ENCODE peak calls at places on chromosome 18, in six cellular contexts. One of them, this sample, is unnamed.

GRCh38 chr18:12821408-12821807 is 62.6 kb downstream of the PTPN2 start:
- DNase-seq in GM13976: no peak
- DNase-seq in NCI-H748 treated with DMSO at 0.1 percent for 48 hours: no peak
- DNase-seq in H7: peak
- DNase-seq in body of pancreas: no peak
- DNase-seq in hippocampal formation: no peak
- DNase-seq in this sample: peak

GRCh38 chr18:32358075-32358474 is 112.6 kb downstream of the GAREM1 start:
- DNase-seq in body of pancreas: no peak
- DNase-seq in H7: no peak
- DNase-seq in GM13976: no peak
- DNase-seq in hippocampal formation: no peak
- DNase-seq in NCI-H748 treated with DMSO at 0.1 percent for 48 hours: no peak
- DNase-seq in this sample: peak

GRCh38 chr18:24014986-24015896 is 687 bp downstream of the TTC39C start:
- DNase-seq in hippocampal formation: no peak
- DNase-seq in NCI-H748 treated with DMSO at 0.1 percent for 48 hours: peak
- DNase-seq in H7: peak
- DNase-seq in body of pancreas: peak
- DNase-seq in GM13976: peak
- DNase-seq in this sample: peak

GRCh38 chr18:58578835-58579560 is 49.9 kb downstream of the ALPK2 start:
- DNase-seq in GM13976: no peak
- DNase-seq in NCI-H748 treated with DMSO at 0.1 percent for 48 hours: no peak
- DNase-seq in body of pancreas: no peak
- DNase-seq in hippocampal formation: no peak
- DNase-seq in H7: no peak
- DNase-seq in this sample: peak

GRCh38 chr18:44579028-44579692 is 101.5 kb upstream of the SETBP1 start:
- DNase-seq in H7: peak
- DNase-seq in NCI-H748 treated with DMSO at 0.1 percent for 48 hours: peak
- DNase-seq in GM13976: peak
- DNase-seq in hippocampal formation: no peak
- DNase-seq in body of pancreas: peak
- DNase-seq in this sample: peak

GRCh38 chr18:53093650-53094049 is 753.7 kb downstream of the DCC start:
- DNase-seq in hippocampal formation: no peak
- DNase-seq in body of pancreas: no peak
- DNase-seq in H7: no peak
- DNase-seq in NCI-H748 treated with DMSO at 0.1 percent for 48 hours: no peak
- DNase-seq in GM13976: no peak
- DNase-seq in this sample: no peak

GRCh38 chr18:46502444-46502843 is 154.6 kb downstream of the LOXHD1 start:
- DNase-seq in NCI-H748 treated with DMSO at 0.1 percent for 48 hours: no peak
- DNase-seq in H7: peak
- DNase-seq in GM13976: no peak
- DNase-seq in hippocampal formation: no peak
- DNase-seq in body of pancreas: no peak
- DNase-seq in this sample: peak

GRCh38 chr18:8319798-8320477 is 289.3 kb upstream of the RAB12 start:
- DNase-seq in hippocampal formation: no peak
- DNase-seq in H7: no peak
- DNase-seq in NCI-H748 treated with DMSO at 0.1 percent for 48 hours: no peak
- DNase-seq in body of pancreas: no peak
- DNase-seq in GM13976: no peak
- DNase-seq in this sample: no peak

GRCh38 chr18:68399721-68400120 is 315.2 kb downstream of the TMX3 start:
- DNase-seq in hippocampal formation: no peak
- DNase-seq in body of pancreas: no peak
- DNase-seq in NCI-H748 treated with DMSO at 0.1 percent for 48 hours: no peak
- DNase-seq in GM13976: no peak
- DNase-seq in H7: no peak
- DNase-seq in this sample: no peak

GRCh38 chr18:11149441-11150270 is at the start of gene PIEZO2:
- DNase-seq in body of pancreas: peak
- DNase-seq in GM13976: peak
- DNase-seq in hippocampal formation: peak
- DNase-seq in H7: peak
- DNase-seq in NCI-H748 treated with DMSO at 0.1 percent for 48 hours: no peak
- DNase-seq in this sample: peak

GRCh38 chr18:12236934-12237832 is 17.0 kb upstream of the CIDEA start:
- DNase-seq in H7: peak
- DNase-seq in GM13976: peak
- DNase-seq in hippocampal formation: peak
- DNase-seq in body of pancreas: peak
- DNase-seq in NCI-H748 treated with DMSO at 0.1 percent for 48 hours: peak
- DNase-seq in this sample: peak

GRCh38 chr18:57813245-57813644 is 10.1 kb upstream of the ATP8B1 start:
- DNase-seq in NCI-H748 treated with DMSO at 0.1 percent for 48 hours: no peak
- DNase-seq in hippocampal formation: no peak
- DNase-seq in H7: no peak
- DNase-seq in GM13976: no peak
- DNase-seq in body of pancreas: no peak
- DNase-seq in this sample: peak

GRCh38 chr18:37805773-37806380 is 240.3 kb upstream of the CELF4 start:
- DNase-seq in body of pancreas: no peak
- DNase-seq in GM13976: no peak
- DNase-seq in hippocampal formation: no peak
- DNase-seq in H7: no peak
- DNase-seq in NCI-H748 treated with DMSO at 0.1 percent for 48 hours: no peak
- DNase-seq in this sample: peak

GRCh38 chr18:57792741-57793629 is 10.1 kb downstream of the ATP8B1 start:
- DNase-seq in body of pancreas: no peak
- DNase-seq in NCI-H748 treated with DMSO at 0.1 percent for 48 hours: peak
- DNase-seq in H7: no peak
- DNase-seq in hippocampal formation: no peak
- DNase-seq in GM13976: no peak
- DNase-seq in this sample: no peak

GRCh38 chr18:36352384-36352783 is 54.9 kb downstream of the FHOD3 start:
- DNase-seq in NCI-H748 treated with DMSO at 0.1 percent for 48 hours: no peak
- DNase-seq in GM13976: no peak
- DNase-seq in body of pancreas: peak
- DNase-seq in H7: no peak
- DNase-seq in hippocampal formation: peak
- DNase-seq in this sample: no peak

GRCh38 chr18:31657823-31658669 is 26.3 kb downstream of the B4GALT6 start:
- DNase-seq in body of pancreas: no peak
- DNase-seq in NCI-H748 treated with DMSO at 0.1 percent for 48 hours: no peak
- DNase-seq in H7: no peak
- DNase-seq in GM13976: peak
- DNase-seq in hippocampal formation: no peak
- DNase-seq in this sample: no peak